ENCODE peak calls at places on chromosomes 7 and 10, in six cellular contexts. A is left ventricle myocardium inferior, Q is adrenal gland, W is testis, Y is psoas muscle, B is upper lobe of right lung. R is an unnamed sample.

GRCh38 chr7:157494506-157495176 is 157.8 kb downstream of the DNAJB6 start:
- DNase-seq in B (peak; percentile 59), A (no peak), Y (no peak), W (no peak), Q (no peak), R (no peak)

GRCh38 chr10:37146443-37146842 is 21.0 kb downstream of the ANKRD30A start:
- DNase-seq in Y (no peak), A (no peak), B (no peak), Q (no peak), W (peak; percentile 28), R (no peak)

GRCh38 chr7:75721426-75721825 is 17.3 kb downstream of the HIP1 start:
- DNase-seq in Q (no peak), W (no peak), A (no peak), B (no peak), Y (no peak), R (no peak)

GRCh38 chr7:131370523-131370968 is 42.9 kb downstream of the MKLN1 start:
- DNase-seq in Q (no peak), Y (no peak), W (no peak), A (no peak), B (no peak), R (no peak)

GRCh38 chr7:43454936-43455518 is 127.9 kb upstream of the STK17A start:
- DNase-seq in W (no peak), Y (no peak), A (no peak), Q (no peak), B (no peak), R (no peak)

GRCh38 chr10:104327745-104328635 is 10.3 kb downstream of the ITPRIP start:
- DNase-seq in B (no peak), Y (peak; percentile 66), W (peak; percentile 76), A (no peak), Q (no peak), R (no peak)

GRCh38 chr10:61140765-61141392 is 196.9 kb upstream of the RHOBTB1 start:
- DNase-seq in Y (no peak), A (no peak), B (no peak), W (peak; percentile 69), Q (peak; percentile 31), R (no peak)

GRCh38 chr7:7639847-7640220 is 718 bp upstream of the UMAD1 start:
- DNase-seq in Q (no peak), Y (no peak), W (peak; percentile 28), B (no peak), A (no peak), R (peak; percentile 63)

GRCh38 chr7:74525881-74526280 is 72.2 kb downstream of the GTF2IRD1 start:
- DNase-seq in A (no peak), Y (no peak), Q (no peak), B (no peak), W (no peak), R (no peak)

GRCh38 chr10:88092975-88093374 is 229.6 kb downstream of the PTEN start:
- DNase-seq in A (peak; percentile 50), Y (no peak), B (no peak), W (peak; percentile 50), Q (no peak), R (no peak)

GRCh38 chr10:75048669-75049098 is 62.8 kb upstream of the SAMD8 start:
- DNase-seq in W (no peak), B (peak; percentile 3), Y (no peak), A (no peak), Q (no peak), R (no peak)

GRCh38 chr7:68730871-68731403 is 867.3 kb upstream of the AUTS2 start:
- DNase-seq in A (no peak), Q (no peak), Y (no peak), B (no peak), W (no peak), R (no peak)

GRCh38 chr10:118369806-118370205 is 27.7 kb upstream of the FAM204A start:
- DNase-seq in Y (no peak), W (no peak), Q (no peak), B (peak; percentile 66), A (no peak), R (no peak)

GRCh38 chr10:29470355-29470705 is 164.4 kb downstream of the SVIL start:
- DNase-seq in W (peak; percentile 74), Q (no peak), B (no peak), A (peak; percentile 35), Y (no peak), R (no peak)

GRCh38 chr7:23471090-23471859 is 984 bp upstream of the IGF2BP3 start:
- DNase-seq in W (no peak), Q (no peak), Y (no peak), B (no peak), A (no peak), R (no peak)

GRCh38 chr7:44965937-44966730 is 12.7 kb downstream of the MYO1G start:
- DNase-seq in A (no peak), W (no peak), B (peak; percentile 59), Q (no peak), Y (no peak), R (no peak)

GRCh38 chr10:14698487-14699170 is 76.1 kb downstream of the FAM107B start:
- DNase-seq in B (no peak), Q (peak; percentile 29), A (no peak), W (no peak), Y (no peak), R (no peak)

GRCh38 chr10:24207781-24208611 is 942 bp upstream of the KIAA1217 start:
- DNase-seq in Y (no peak), Q (peak; percentile 38), A (peak; percentile 35), B (no peak), W (peak; percentile 45), R (no peak)

GRCh38 chr10:5584895-5585516 is 60.2 kb downstream of the CALML3 start:
- DNase-seq in B (peak; percentile 51), Q (no peak), Y (no peak), A (no peak), W (no peak), R (no peak)

GRCh38 chr7:10239643-10240345 is 733.9 kb upstream of the PHF14 start:
- DNase-seq in Y (no peak), W (no peak), B (no peak), Q (no peak), A (no peak), R (no peak)

GRCh38 chr10:67308912-67309311 is 383.1 kb downstream of the LRRTM3 start:
- DNase-seq in B (no peak), A (no peak), W (no peak), Y (no peak), Q (no peak), R (no peak)

GRCh38 chr10:22534849-22535604 is 179.4 kb downstream of the PIP4K2A start:
- DNase-seq in Y (no peak), B (no peak), W (no peak), A (no peak), Q (no peak), R (no peak)

GRCh38 chr10:6273351-6273750 is 70.6 kb downstream of the PFKFB3 start:
- DNase-seq in A (no peak), W (no peak), Q (no peak), Y (no peak), B (peak; percentile 68), R (peak; percentile 82)

GRCh38 chr7:265192-265997 is 24.6 kb upstream of the FOXL3 start:
- DNase-seq in W (no peak), Y (peak; percentile 12), A (no peak), Q (no peak), B (no peak), R (no peak)

GRCh38 chr10:67861750-67862460 is 22.6 kb upstream of the SIRT1 start:
- DNase-seq in Y (no peak), B (no peak), A (no peak), Q (no peak), W (no peak), R (no peak)

GRCh38 chr7:25780904-25781303 is 371.1 kb upstream of the NFE2L3 start:
- DNase-seq in Y (no peak), B (no peak), W (no peak), Q (no peak), A (no peak), R (no peak)

GRCh38 chr10:80945267-80945880 is 407.7 kb downstream of the SH2D4B start:
- DNase-seq in W (peak; percentile 43), B (no peak), A (no peak), Y (no peak), Q (no peak), R (no peak)

GRCh38 chr10:28201666-28202400 is 101.0 kb downstream of the MPP7 start:
- DNase-seq in Q (no peak), B (no peak), Y (no peak), W (no peak), A (no peak), R (no peak)

GRCh38 chr7:116591202-116592040 is 66.6 kb downstream of the CAV1 start:
- DNase-seq in A (no peak), W (no peak), Q (no peak), Y (no peak), B (no peak), R (no peak)

GRCh38 chr10:113000876-113001598 is 51.0 kb downstream of the TCF7L2 start:
- DNase-seq in W (no peak), A (peak; percentile 24), B (no peak), Y (peak; percentile 37), Q (no peak), R (no peak)

GRCh38 chr10:113001599-113002448 is 51.8 kb downstream of the TCF7L2 start:
- DNase-seq in Y (no peak), Q (no peak), W (no peak), A (no peak), B (no peak), R (no peak)

GRCh38 chr10:113002449-113002777 is 52.4 kb downstream of the TCF7L2 start:
- DNase-seq in B (no peak), Q (no peak), W (no peak), Y (no peak), A (no peak), R (no peak)

GRCh38 chr10:112999102-112999501 is 49.1 kb downstream of the TCF7L2 start:
- DNase-seq in Q (no peak), Y (no peak), A (no peak), B (no peak), W (no peak), R (no peak)

GRCh38 chr10:113000454-113000853 is 50.4 kb downstream of the TCF7L2 start:
- DNase-seq in B (no peak), A (no peak), Q (no peak), Y (no peak), W (no peak), R (no peak)
- TF ChIP-seq CTCF in B (no peak), A (no peak), Q (no peak), Y (no peak), W (no peak), R (no peak)

GRCh38 chr10:124899151-124899550 is 42.8 kb upstream of the ZRANB1 start:
- DNase-seq in A (no peak), B (peak; percentile 26), Q (no peak), W (no peak), Y (no peak), R (no peak)
- H3K4me1 ChIP-seq in A (no peaks in the 10 kb centered on the region), B (no peaks in the 10 kb centered on the region), Q (no peaks in the 10 kb centered on the region), W (no peaks in the 10 kb centered on the region), Y (no peaks in the 10 kb centered on the region), R (no peaks in the 10 kb centered on the region)

GRCh38 chr10:11434323-11434722 is 177.1 kb downstream of the USP6NL start:
- DNase-seq in B (no peak), Y (no peak), W (no peak), Q (no peak), A (no peak), R (no peak)
- TF ChIP-seq CTCF in B (no peak), Y (no peak), W (no peak), Q (no peak), A (no peak), R (no peak)

DNA sequence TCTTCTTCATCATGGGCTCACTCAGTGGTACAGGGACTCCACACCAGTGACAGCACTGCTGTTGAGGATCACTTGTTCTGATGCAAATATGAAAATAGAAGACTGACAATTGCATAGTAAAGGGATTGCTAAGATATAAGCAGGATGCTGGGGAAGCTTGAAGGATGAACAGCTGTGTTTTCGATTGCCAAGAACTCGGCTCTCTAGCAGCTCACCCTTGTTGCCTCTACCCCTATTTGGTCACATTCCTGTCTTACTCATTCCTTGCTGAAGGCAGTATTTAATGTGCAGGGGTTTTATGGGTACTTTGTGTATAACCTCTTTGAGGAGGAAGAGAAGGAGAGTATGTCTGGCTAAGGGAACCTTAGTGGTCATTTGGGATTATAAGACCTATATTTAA is 218.8 kb downstream of the AUTS2 start:
- DNase-seq in B (no peak), Y (no peak), A (no peak), W (no peak), Q (no peak), R (no peak)
- H3K4me1 ChIP-seq in B (peaks cover 19% of the 10 kb centered on the region), Y (peaks cover 9% of the 10 kb centered on the region), A (peaks cover 55% of the 10 kb centered on the region), W (peaks cover 13% of the 10 kb centered on the region), Q (no peaks in the 10 kb centered on the region), R (no peaks in the 10 kb centered on the region)

R was measured in ascending aorta.